ENCODE peak calls at places on chromosomes 4 and X, in ten cellular contexts. B is uterus, U is suprapubic skin, X is adipocyte, R is psoas muscle, V is mesendoderm, Y is lower lobe of right lung, F is mesenchymal stem cell, M is Karpas-422, A is MM.1S. H is an unnamed sample. For H3K27me3 and H3K4me1, the result is how much of the 10 kb centered on the place peaks cover.

GRCh38 chr4:70714061-70714468 is 7.7 kb upstream of the RUFY3 start:
- DNase-seq in X (no peak), U (no peak), R (no peak), B (no peak), F (no peak), A (no peak), Y (no peak), V (peak), M (no peak), H (no peak)

GRCh38 chrX:108097380-108097779 is 5.8 kb downstream of the ATG4A start:
- DNase-seq in X (no peak), R (no peak), M (no peak), Y (no peak), V (no peak), B (no peak), F (no peak), U (no peak), A (no peak), H (no peak)

GRCh38 chrX:140664939-140665338 is 44.6 kb upstream of the LINC00632 start:
- DNase-seq in X (peak), A (peak), B (no peak), V (peak), M (peak), Y (no peak), R (no peak), F (peak), U (no peak), H (no peak)

GRCh38 chr4:39846705-39847104 is 131.0 kb downstream of the PDS5A start:
- DNase-seq in B (no peak), V (no peak), A (no peak), U (no peak), X (no peak), Y (no peak), M (no peak), R (no peak), F (no peak), H (no peak)

GRCh38 chr4:82578935-82579334 is 17.1 kb upstream of the TMEM150C start:
- DNase-seq in Y (no peak), F (no peak), V (peak), X (no peak), R (no peak), U (no peak), B (no peak), A (no peak), M (no peak), H (no peak)

GRCh38 chr4:39587881-39588280 is 50.8 kb downstream of the SMIM14 start:
- DNase-seq in B (no peak), Y (no peak), U (no peak), F (peak), X (peak), R (no peak), V (no peak), M (no peak), A (no peak), H (no peak)

GRCh38 chr4:148986951-148987350 is 544.7 kb upstream of the NR3C2 start:
- DNase-seq in R (no peak), X (no peak), U (no peak), V (no peak), B (no peak), Y (no peak), M (no peak), F (no peak), A (no peak), H (no peak)

GRCh38 chr4:12499693-12500092 is 984.4 kb downstream of the RAB28 start:
- DNase-seq in M (no peak), X (no peak), R (no peak), V (no peak), A (no peak), U (no peak), Y (no peak), F (no peak), B (no peak), H (no peak)

GRCh38 chr4:6538586-6538985 is 36.4 kb upstream of the MAN2B2 start:
- DNase-seq in B (no peak), R (no peak), A (no peak), F (no peak), U (no peak), M (no peak), Y (no peak), V (no peak), X (no peak), H (no peak)

GRCh38 chr4:107258359-107258758 is 222.2 kb upstream of the DKK2 start:
- DNase-seq in F (no peak), V (no peak), R (no peak), Y (no peak), X (peak), B (no peak), M (no peak), A (no peak), U (no peak), H (no peak)

GRCh38 chrX:107542500-107542899 is 85.8 kb upstream of the PRPS1 start:
- DNase-seq in F (peak), Y (no peak), A (no peak), B (no peak), R (no peak), V (peak), U (no peak), X (peak), M (peak), H (no peak)

GRCh38 chr4:34422472-34422871 is 1821.8 kb downstream of the ARAP2 start:
- DNase-seq in B (no peak), R (no peak), M (no peak), X (peak), A (no peak), U (no peak), Y (no peak), V (no peak), F (peak), H (no peak)

GRCh38 chr4:101232074-101232776 is 115.1 kb downstream of the PPP3CA start:
- DNase-seq in B (no peak), F (peak), Y (no peak), V (no peak), U (no peak), X (peak), A (peak), R (peak), M (no peak), H (no peak)

GRCh38 chr4:125849869-125850268 is 535.1 kb downstream of the FAT4 start:
- DNase-seq in V (no peak), R (no peak), M (no peak), U (no peak), A (no peak), Y (no peak), B (no peak), F (peak), X (peak), H (no peak)

GRCh38 chr4:123449780-123450179 is 53.2 kb downstream of the SPRY1 start:
- DNase-seq in Y (no peak), U (no peak), R (no peak), A (peak), B (no peak), V (no peak), F (peak), M (peak), X (no peak), H (no peak)

GRCh38 chr4:22191565-22192301 is 243.2 kb upstream of the KCNIP4 start:
- DNase-seq in R (no peak), X (no peak), M (no peak), V (peak), B (no peak), A (no peak), F (no peak), U (no peak), Y (no peak), H (no peak)

GRCh38 chr4:168129046-168129772 is 36.9 kb downstream of the ANXA10 start:
- DNase-seq in F (no peak), M (no peak), V (no peak), A (no peak), X (no peak), Y (no peak), B (no peak), R (no peak), U (no peak), H (no peak)

GRCh38 chr4:147351083-147351787 is 129.7 kb upstream of the EDNRA start:
- DNase-seq in X (no peak), R (no peak), U (no peak), V (no peak), B (no peak), A (no peak), M (no peak), Y (no peak), F (no peak), H (no peak)

GRCh38 chr4:90542216-90542615 is 415.0 kb downstream of the CCSER1 start:
- DNase-seq in A (no peak), R (no peak), M (no peak), U (no peak), X (no peak), B (no peak), Y (no peak), V (no peak), F (no peak), H (no peak)

GRCh38 chr4:49044270-49044669 is 58.2 kb downstream of the CWH43 start:
- DNase-seq in Y (no peak), F (no peak), M (no peak), V (no peak), A (no peak), X (no peak), U (no peak), B (no peak), R (no peak), H (no peak)

GRCh38 chr4:99735822-99736221 is 78.2 kb upstream of the C4orf54 start:
- DNase-seq in F (no peak), U (no peak), X (no peak), A (no peak), B (no peak), R (no peak), M (no peak), V (no peak), Y (no peak), H (no peak)

GRCh38 chr4:24470681-24471622 is 113.4 kb downstream of the DHX15 start:
- DNase-seq in M (no peak), U (peak), F (peak), X (peak), V (peak), Y (peak), A (peak), R (peak), B (peak), H (peak)
- H3K27me3 ChIP-seq in M (under half), U (under half), F (under half), X (under half), V (under half), Y (half or more), A (under half), R (under half), B (under half), H (under half)

GRCh38 chr4:1225272-1226166 is 23.4 kb downstream of the CTBP1 start:
- DNase-seq in U (no peak), V (no peak), B (no peak), F (no peak), Y (no peak), A (no peak), M (no peak), X (no peak), R (no peak), H (no peak)

GRCh38 chr4:1227817-1228216 is 21.1 kb downstream of the CTBP1 start:
- DNase-seq in Y (no peak), V (no peak), F (no peak), U (no peak), A (no peak), M (no peak), X (no peak), R (no peak), B (no peak), H (no peak)

GRCh38 chr4:1226167-1226514 is 22.8 kb downstream of the CTBP1 start:
- DNase-seq in V (no peak), B (no peak), A (no peak), Y (no peak), F (no peak), M (no peak), U (no peak), R (peak), X (no peak), H (peak)

GRCh38 chr4:1223841-1224809 is 24.8 kb downstream of the CTBP1 start:
- DNase-seq in V (no peak), X (no peak), B (no peak), M (no peak), Y (no peak), U (no peak), F (no peak), A (no peak), R (no peak), H (no peak)

DNA sequence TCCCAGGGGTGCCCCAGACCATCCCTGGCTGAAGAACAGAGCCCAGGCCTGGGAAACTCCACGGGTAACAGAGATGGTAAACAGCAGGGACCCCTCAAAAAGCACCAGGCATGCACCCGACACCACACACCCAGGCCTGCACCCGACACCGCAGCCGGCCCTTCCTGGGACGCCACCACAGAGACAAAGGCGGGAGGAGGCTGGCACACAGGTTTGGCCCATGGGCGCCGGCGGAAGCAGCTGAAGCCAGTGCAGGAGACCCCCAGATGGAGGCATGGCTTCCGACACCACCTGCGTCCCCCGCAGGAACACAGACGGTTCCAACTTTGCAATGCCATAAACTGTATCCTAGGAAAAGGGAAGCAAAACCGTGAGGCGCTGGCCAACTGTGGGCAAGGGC is 22.3 kb downstream of the CTBP1 start:
- DNase-seq in R (no peak), V (no peak), B (no peak), Y (no peak), A (no peak), F (no peak), X (no peak), M (no peak), U (no peak), H (no peak)
- H3K4me1 ChIP-seq in R (under half), V (under half), B (under half), Y (under half), A (under half), F (under half), X (under half), M (under half), U (under half), H (under half)

DNA sequence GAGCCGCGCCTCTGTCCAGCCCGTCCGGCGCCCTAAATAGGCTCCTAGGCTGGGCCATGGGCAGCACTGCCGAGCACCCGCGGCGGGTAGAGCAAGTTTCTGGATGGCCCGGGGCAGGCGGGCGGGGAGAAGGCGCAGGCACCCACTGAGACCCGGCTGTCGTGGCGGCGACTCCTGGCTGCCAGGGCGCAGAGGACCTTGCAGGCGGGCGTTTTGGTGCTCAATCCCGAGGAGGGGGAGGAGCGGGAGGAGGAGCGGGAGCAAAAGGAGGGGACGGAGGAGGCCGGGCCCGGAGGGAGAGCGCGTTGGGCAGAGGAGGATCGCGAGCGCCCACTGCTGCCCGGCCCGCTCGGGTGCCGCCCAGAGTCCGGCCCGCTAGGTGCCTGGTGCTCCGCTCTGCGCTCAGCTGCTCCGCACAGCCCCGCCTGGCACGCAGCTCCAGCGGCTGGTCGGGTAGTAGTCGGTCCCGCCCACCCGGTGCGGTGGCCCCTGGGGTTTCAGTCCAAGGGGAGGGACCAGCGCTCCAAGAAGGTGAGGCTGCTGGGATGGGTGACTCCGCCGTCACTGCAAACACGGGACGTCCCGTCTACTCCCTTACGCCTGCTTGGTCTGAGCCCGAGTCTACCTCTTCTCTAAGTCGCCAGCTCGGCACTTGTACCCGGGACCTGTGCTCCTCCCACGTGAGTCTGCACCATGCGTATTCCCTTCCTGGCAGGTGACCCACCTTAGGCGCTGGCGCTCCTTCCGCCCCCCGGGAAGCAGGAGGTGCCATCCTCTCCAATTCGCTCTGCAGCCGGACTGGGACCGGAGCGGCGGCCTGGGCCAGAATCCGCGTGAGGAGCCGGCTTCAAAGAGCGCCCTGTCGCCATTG is at the start of gene HS3ST1:
- DNase-seq in V (peak), A (peak), B (peak), F (peak), M (no peak), U (peak), Y (peak), R (peak), X (peak), H (peak)
- H3K27me3 ChIP-seq in V (under half), A (under half), B (under half), F (under half), M (under half), U (under half), Y (under half), R (under half), X (under half), H (under half)

GRCh38 chrX:37779857-37780256 is at the start of gene CYBB:
- DNase-seq in R (no peak), A (no peak), M (no peak), Y (no peak), U (no peak), F (no peak), V (no peak), B (no peak), X (no peak), H (no peak)
- H3K4me1 ChIP-seq in R (under half), A (under half), M (half or more), Y (under half), U (under half), F (under half), V (under half), B (under half), X (under half), H (under half)

GRCh38 chrX:22389544-22390243 is 117.0 kb downstream of the CBLL2 start:
- DNase-seq in V (peak), X (peak), R (no peak), F (peak), M (no peak), B (peak), A (no peak), Y (no peak), U (no peak), H (no peak)
- H3K27me3 ChIP-seq in V (under half), X (under half), R (under half), F (under half), M (under half), B (under half), A (under half), Y (under half), U (under half), H (under half)

DNA sequence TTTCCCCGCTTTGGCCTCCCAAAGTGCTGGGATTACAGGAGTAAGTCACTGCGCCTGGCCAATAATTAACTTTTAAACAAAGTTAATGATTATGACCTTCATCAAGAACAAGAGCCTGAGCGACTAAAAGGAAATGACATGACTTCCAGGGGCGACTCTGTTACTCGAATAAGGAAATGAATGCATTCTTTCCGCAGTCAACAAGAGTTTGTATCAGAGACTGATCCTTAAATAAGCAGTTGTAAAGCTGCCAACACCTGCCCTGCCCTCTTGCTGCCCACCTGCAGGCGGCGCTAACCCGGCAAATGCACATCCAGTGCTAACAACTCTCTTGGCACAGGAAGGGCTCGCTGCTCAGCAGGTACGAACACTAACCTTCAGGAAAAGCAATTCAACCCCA is 27.3 kb downstream of the WDR1 start:
- DNase-seq in A (no peak), M (peak), B (no peak), V (no peak), R (peak), Y (peak), X (no peak), F (no peak), U (no peak), H (no peak)
- H3K4me1 ChIP-seq in A (under half), M (under half), B (under half), V (under half), R (half or more), Y (under half), X (under half), F (half or more), U (half or more), H (half or more)

GRCh38 chr4:153258750-153259149 is 54.5 kb downstream of the TRIM2 start:
- DNase-seq in U (no peak), M (no peak), F (no peak), V (no peak), R (no peak), B (no peak), Y (no peak), X (no peak), A (no peak), H (no peak)
- H3K27me3 ChIP-seq in U (under half), M (under half), F (under half), V (under half), R (under half), B (under half), Y (under half), X (under half), A (under half), H (under half)

GRCh38 chrX:49273181-49273727 is 3.7 kb downstream of the PPP1R3F start:
- DNase-seq in A (no peak), U (peak), X (no peak), F (no peak), Y (no peak), B (no peak), M (no peak), R (no peak), V (no peak), H (no peak)
- H3K4me1 ChIP-seq in A (under half), U (under half), X (under half), F (under half), Y (under half), B (under half), M (under half), R (under half), V (under half), H (under half)

GRCh38 chrX:118973389-118974087 is 880 bp upstream of the LONRF3 start:
- DNase-seq in A (no peak), Y (peak), V (no peak), R (peak), M (no peak), X (no peak), U (peak), F (no peak), B (peak), H (peak)
- H3K27me3 ChIP-seq in A (under half), Y (under half), V (under half), R (under half), M (under half), X (under half), U (under half), F (under half), B (under half), H (under half)

GRCh38 chr4:30959781-30960485 is 239.8 kb downstream of the PCDH7 start:
- DNase-seq in X (no peak), Y (no peak), A (no peak), M (no peak), F (no peak), B (no peak), U (no peak), R (no peak), V (no peak), H (no peak)
- H3K4me1 ChIP-seq in X (under half), Y (under half), A (under half), M (under half), F (under half), B (under half), U (under half), R (under half), V (under half), H (under half)

H was measured in heart left ventricle.